ENCODE peak calls at places on chromosomes 12 and 14, in ten cellular contexts. Q is NCI-H748 treated with DMSO at 0.1 percent for 48 hours, F is mesendoderm, S is mucosa of gallbladder, L is amniotic stem cell, C is Calu3, P is T-helper 9 cell, G is body of pancreas, O is SJCRH30, M is ACHN. R is an unnamed sample.

GRCh38 chr12:113373966-113374365 is 15.6 kb downstream of the PLBD2 start:
- DNase-seq in Q (no peak), F (no peak), S (no peak), L (no peak), C (no peak), P (no peak), G (no peak), O (no peak), M (no peak), R (no peak)

GRCh38 chr14:103641181-103641580 is 12.2 kb downstream of the KLC1 start:
- DNase-seq in Q (no peak), F (no peak), S (no peak), L (no peak), C (no peak), P (no peak), G (no peak), O (no peak), M (peak), R (no peak)

GRCh38 chr12:89468648-89469326 is 55.8 kb downstream of the GALNT4 start:
- DNase-seq in Q (no peak), F (no peak), S (no peak), L (no peak), C (no peak), P (no peak), G (no peak), O (no peak), M (no peak), R (no peak)

GRCh38 chr14:35925319-35925718 is 99.2 kb downstream of the BRMS1L start:
- DNase-seq in Q (no peak), F (no peak), S (no peak), L (no peak), C (no peak), P (no peak), G (no peak), O (no peak), M (no peak), R (no peak)

GRCh38 chr12:47361389-47362031 is 281.8 kb upstream of the AMIGO2 start:
- DNase-seq in Q (no peak), F (peak), S (no peak), L (no peak), C (no peak), P (no peak), G (no peak), O (no peak), M (no peak), R (peak)

GRCh38 chr14:72558721-72559120 is 335.2 kb downstream of the DPF3 start:
- DNase-seq in Q (no peak), F (peak), S (no peak), L (no peak), C (no peak), P (no peak), G (no peak), O (no peak), M (no peak), R (no peak)

GRCh38 chr14:53368714-53369191 is 215.6 kb upstream of the DDHD1 start:
- DNase-seq in Q (no peak), F (no peak), S (no peak), L (no peak), C (no peak), P (no peak), G (no peak), O (no peak), M (no peak), R (no peak)

GRCh38 chr12:100197486-100197885 is 3.1 kb upstream of the ACTR6 start:
- DNase-seq in Q (no peak), F (no peak), S (no peak), L (no peak), C (no peak), P (no peak), G (no peak), O (no peak), M (no peak), R (no peak)

GRCh38 chr12:108567388-108567787 is 5.0 kb downstream of the ISCU start:
- DNase-seq in Q (no peak), F (no peak), S (no peak), L (no peak), C (no peak), P (no peak), G (no peak), O (no peak), M (no peak), R (no peak)

GRCh38 chr12:89890191-89890590 is 181.6 kb upstream of the ATP2B1 start:
- DNase-seq in Q (no peak), F (no peak), S (no peak), L (no peak), C (no peak), P (no peak), G (no peak), O (no peak), M (no peak), R (no peak)

GRCh38 chr12:13428538-13429265 is 232.2 kb downstream of the EMP1 start:
- DNase-seq in Q (no peak), F (no peak), S (no peak), L (no peak), C (no peak), P (no peak), G (no peak), O (no peak), M (no peak), R (no peak)

GRCh38 chr12:52032431-52032796 is 18.8 kb upstream of the NR4A1 start:
- DNase-seq in Q (no peak), F (no peak), S (peak), L (no peak), C (no peak), P (no peak), G (peak), O (no peak), M (peak), R (no peak)

GRCh38 chr12:109902866-109903265 is 2.8 kb downstream of the TCHP start:
- DNase-seq in Q (no peak), F (no peak), S (no peak), L (no peak), C (no peak), P (no peak), G (no peak), O (no peak), M (no peak), R (no peak)

GRCh38 chr14:60346706-60347105 is 97.7 kb downstream of the PPM1A start:
- DNase-seq in Q (no peak), F (no peak), S (no peak), L (no peak), C (no peak), P (no peak), G (peak), O (peak), M (no peak), R (no peak)

GRCh38 chr12:64582862-64583261 is 27.4 kb upstream of the RASSF3 start:
- DNase-seq in Q (no peak), F (no peak), S (no peak), L (no peak), C (no peak), P (no peak), G (no peak), O (no peak), M (no peak), R (no peak)

GRCh38 chr12:89552376-89552775 is 26.5 kb upstream of the POC1B start:
- DNase-seq in Q (no peak), F (no peak), S (no peak), L (no peak), C (no peak), P (no peak), G (no peak), O (no peak), M (no peak), R (no peak)

GRCh38 chr14:21071225-21072041 is 1.3 kb downstream of the ARHGEF40 start:
- DNase-seq in Q (peak), F (peak), S (peak), L (peak), C (peak), P (peak), G (peak), O (peak), M (peak), R (peak)

GRCh38 chr12:30440826-30441602 is 254.7 kb downstream of the IPO8 start:
- DNase-seq in Q (no peak), F (peak), S (no peak), L (no peak), C (peak), P (no peak), G (no peak), O (peak), M (peak), R (peak)

GRCh38 chr12:49627752-49628360 is 4.5 kb downstream of the PRPF40B start:
- DNase-seq in Q (no peak), F (no peak), S (no peak), L (no peak), C (no peak), P (no peak), G (no peak), O (no peak), M (peak), R (no peak)

GRCh38 chr12:13165578-13166120 is 30.9 kb upstream of the EMP1 start:
- DNase-seq in Q (no peak), F (peak), S (peak), L (no peak), C (peak), P (peak), G (peak), O (peak), M (peak), R (no peak)

GRCh38 chr12:67650127-67650495 is 1.6 kb downstream of the DYRK2 start:
- DNase-seq in Q (no peak), F (no peak), S (peak), L (no peak), C (peak), P (no peak), G (peak), O (peak), M (peak), R (peak)

GRCh38 chr14:24848427-24848826 is 201.5 kb downstream of the STXBP6 start:
- DNase-seq in Q (no peak), F (no peak), S (no peak), L (peak), C (no peak), P (no peak), G (no peak), O (peak), M (no peak), R (no peak)

GRCh38 chr12:52585951-52586350 is 12.3 kb upstream of the KRT74 start:
- DNase-seq in Q (no peak), F (no peak), S (no peak), L (no peak), C (no peak), P (peak), G (no peak), O (no peak), M (no peak), R (no peak)

GRCh38 chr12:109818900-109819500 is 14.2 kb downstream of the TRPV4 start:
- DNase-seq in Q (no peak), F (no peak), S (no peak), L (peak), C (no peak), P (no peak), G (no peak), O (no peak), M (no peak), R (no peak)

GRCh38 chr12:98750511-98750910 is 105.4 kb downstream of the APAF1 start:
- DNase-seq in Q (no peak), F (peak), S (no peak), L (no peak), C (no peak), P (no peak), G (no peak), O (no peak), M (no peak), R (no peak)

GRCh38 chr12:101875112-101875961 is 2.0 kb upstream of the DRAM1 start:
- DNase-seq in Q (no peak), F (no peak), S (no peak), L (no peak), C (no peak), P (no peak), G (no peak), O (no peak), M (peak), R (no peak)

GRCh38 chr12:120702629-120703028 is 7.6 kb upstream of the UNC119B start:
- DNase-seq in Q (no peak), F (no peak), S (no peak), L (no peak), C (no peak), P (no peak), G (peak), O (no peak), M (no peak), R (no peak)

GRCh38 chr14:92985521-92985920 is 62.6 kb downstream of the CHGA start:
- DNase-seq in Q (no peak), F (no peak), S (no peak), L (no peak), C (no peak), P (no peak), G (no peak), O (no peak), M (no peak), R (no peak)

GRCh38 chr12:95492462-95492861 is 18.5 kb downstream of the METAP2 start:
- DNase-seq in Q (no peak), F (no peak), S (no peak), L (no peak), C (no peak), P (no peak), G (no peak), O (no peak), M (no peak), R (no peak)

GRCh38 chr12:58186914-58187313 is 245.5 kb downstream of the ATP23 start:
- DNase-seq in Q (no peak), F (no peak), S (no peak), L (no peak), C (no peak), P (no peak), G (no peak), O (no peak), M (no peak), R (no peak)

GRCh38 chr14:68628605-68629310 is 164.1 kb downstream of the ZFP36L1 start:
- DNase-seq in Q (no peak), F (peak), S (peak), L (no peak), C (peak), P (peak), G (peak), O (no peak), M (no peak), R (no peak)

GRCh38 chr14:68919129-68919927 is 59.8 kb downstream of the ACTN1 start:
- DNase-seq in Q (no peak), F (no peak), S (no peak), L (no peak), C (no peak), P (no peak), G (peak), O (no peak), M (no peak), R (no peak)

GRCh38 chr12:29882771-29883315 is 99.1 kb upstream of the TMTC1 start:
- DNase-seq in Q (no peak), F (no peak), S (no peak), L (no peak), C (no peak), P (no peak), G (no peak), O (peak), M (no peak), R (no peak)

GRCh38 chr14:88937706-88938105 is 113.3 kb downstream of the TTC8 start:
- DNase-seq in Q (no peak), F (no peak), S (no peak), L (no peak), C (no peak), P (no peak), G (no peak), O (no peak), M (no peak), R (no peak)

GRCh38 chr12:49959570-49960473 is 1.9 kb upstream of the AQP5 start:
- DNase-seq in Q (no peak), F (peak), S (peak), L (no peak), C (peak), P (no peak), G (peak), O (peak), M (peak), R (no peak)

R was measured in HEK293T.